ENCODE peak calls at places on chromosomes 6 and 20, in seven cellular contexts. E is glutamatergic neuron, X is HEK293T, D is uterus, G is mucosa of gallbladder, S is NB4, P is HCT116. Y is an unnamed sample.

GRCh38 chr6:25866011-25866410 is 8.0 kb downstream of the SLC17A3 start:
- DNase-seq in E (no peak), X (no peak), D (no peak), G (no peak), S (peak; percentile 19), P (no peak), Y (peak; percentile 17)

GRCh38 chr6:7136859-7137334 is 29.1 kb downstream of the RREB1 start:
- DNase-seq in E (no peak), X (no peak), D (no peak), G (no peak), S (peak; percentile 57), P (no peak), Y (no peak)

GRCh38 chr6:42251500-42251899 is 33.8 kb upstream of the MRPS10 start:
- DNase-seq in E (no peak), X (no peak), D (no peak), G (no peak), S (no peak), P (no peak), Y (no peak)

GRCh38 chr20:41155267-41155666 is 17.9 kb downstream of the PLCG1 start:
- DNase-seq in E (no peak), X (no peak), D (no peak), G (no peak), S (no peak), P (no peak), Y (no peak)

GRCh38 chr20:17385798-17386197 is 145.4 kb downstream of the BFSP1 start:
- DNase-seq in E (no peak), X (no peak), D (no peak), G (no peak), S (no peak), P (no peak), Y (no peak)

GRCh38 chr6:13488015-13488895 is 855 bp upstream of the GFOD1 start:
- DNase-seq in E (peak; percentile 48), X (peak; percentile 39), D (peak; percentile 52), G (peak; percentile 35), S (peak; percentile 66), P (no peak), Y (no peak)

GRCh38 chr6:95648636-95649035 is 71.3 kb downstream of the MANEA start:
- DNase-seq in E (no peak), X (no peak), D (no peak), G (no peak), S (peak; percentile 11), P (no peak), Y (no peak)

GRCh38 chr6:20200761-20201160 is 11.5 kb downstream of the MBOAT1 start:
- DNase-seq in E (no peak), X (no peak), D (no peak), G (no peak), S (no peak), P (no peak), Y (no peak)

GRCh38 chr6:109321752-109322151 is 60.5 kb downstream of the CD164 start:
- DNase-seq in E (no peak), X (no peak), D (no peak), G (no peak), S (no peak), P (no peak), Y (no peak)

GRCh38 chr6:53033764-53034163 is 31.4 kb upstream of the FBXO9 start:
- DNase-seq in E (no peak), X (no peak), D (no peak), G (no peak), S (no peak), P (no peak), Y (no peak)

GRCh38 chr6:161303628-161304340 is 29.9 kb upstream of the AGPAT4 start:
- DNase-seq in E (no peak), X (no peak), D (no peak), G (no peak), S (no peak), P (no peak), Y (no peak)

GRCh38 chr6:124622351-124622750 is 339.9 kb upstream of the RNF217 start:
- DNase-seq in E (no peak), X (no peak), D (no peak), G (no peak), S (no peak), P (no peak), Y (no peak)

GRCh38 chr20:50288128-50288623 is 97.5 kb downstream of the CEBPB start:
- DNase-seq in E (no peak), X (no peak), D (no peak), G (no peak), S (no peak), P (no peak), Y (no peak)

GRCh38 chr20:37494301-37494700 is 26.7 kb upstream of the NNAT start:
- DNase-seq in E (no peak), X (no peak), D (no peak), G (no peak), S (no peak), P (no peak), Y (no peak)

GRCh38 chr20:46523696-46524328 is 10.5 kb upstream of the ZNF334 start:
- DNase-seq in E (no peak), X (no peak), D (no peak), G (no peak), S (peak; percentile 52), P (no peak), Y (no peak)

GRCh38 chr6:39189915-39190544 is 39.2 kb downstream of the KCNK5 start:
- DNase-seq in E (peak; percentile 70), X (peak; percentile 61), D (no peak), G (no peak), S (peak; percentile 55), P (no peak), Y (no peak)

GRCh38 chr20:35451295-35451694 is 4.1 kb upstream of the CEP250 start:
- DNase-seq in E (no peak), X (no peak), D (no peak), G (no peak), S (no peak), P (no peak), Y (no peak)

GRCh38 chr6:106974999-106975698 is 620 bp upstream of the CD24 start:
- DNase-seq in E (peak; percentile 80), X (peak; percentile 27), D (no peak), G (peak; percentile 53), S (peak; percentile 62), P (no peak), Y (no peak)

GRCh38 chr6:133396225-133396624 is 155.1 kb downstream of the EYA4 start:
- DNase-seq in E (no peak), X (no peak), D (no peak), G (no peak), S (no peak), P (no peak), Y (no peak)

GRCh38 chr6:90021701-90022100 is 127.4 kb downstream of the GJA10 start:
- DNase-seq in E (no peak), X (no peak), D (no peak), G (no peak), S (no peak), P (no peak), Y (no peak)

GRCh38 chr6:121443953-121444590 is 8.6 kb downstream of the GJA1 start:
- DNase-seq in E (no peak), X (no peak), D (no peak), G (no peak), S (peak; percentile 65), P (no peak), Y (no peak)

GRCh38 chr6:106097368-106098231 is 11.5 kb downstream of the PRDM1 start:
- DNase-seq in E (no peak), X (no peak), D (no peak), G (peak; percentile 45), S (peak; percentile 77), P (no peak), Y (peak; percentile 42)